ENCODE peak calls at places on chromosome 11, in nine cellular contexts. S is D341Med, Q is HFF-Myc, R is OCI-LY7, E is HCT116, J is A172, I is midbrain, Z is DMS79 treated with DMSO at 0.1 percent for 48 hours, G is ACHN. F is an unnamed sample.

GRCh38 chr11:68843052-68843561 is 1.4 kb upstream of the CPT1A start:
- DNase-seq in J (no peak), S (no peak), E (no peak), G (no peak), I (no peak), Q (no peak), R (no peak), Z (peak), F (no peak)

GRCh38 chr11:66336234-66337102 is at the start of gene RIN1:
- DNase-seq in E (peak), G (peak), R (peak), Q (peak), Z (peak), I (peak), S (peak), J (peak), F (no peak)

GRCh38 chr11:128694618-128695481 is 978 bp downstream of the FLI1 start:
- DNase-seq in Q (no peak), S (no peak), Z (no peak), J (no peak), I (no peak), G (no peak), E (no peak), R (peak), F (no peak)

GRCh38 chr11:35174666-35175065 is 35.7 kb downstream of the CD44 start:
- DNase-seq in R (no peak), G (no peak), E (no peak), Q (no peak), J (peak), Z (no peak), I (no peak), S (no peak), F (no peak)

GRCh38 chr11:20253796-20254195 is 93.5 kb upstream of the DBX1 start:
- DNase-seq in Z (no peak), Q (no peak), G (no peak), I (no peak), E (no peak), S (no peak), J (no peak), R (no peak), F (no peak)

GRCh38 chr11:7563269-7563668 is 49.5 kb downstream of the PPFIBP2 start:
- DNase-seq in G (no peak), I (no peak), E (no peak), R (no peak), Z (no peak), S (no peak), J (no peak), Q (no peak), F (no peak)

GRCh38 chr11:69144719-69145365 is 10.9 kb upstream of the SMIM38 start:
- DNase-seq in E (no peak), R (no peak), G (no peak), S (no peak), Q (no peak), J (no peak), I (no peak), Z (no peak), F (no peak)

GRCh38 chr11:128941573-128942271 is 949 bp downstream of the TP53AIP1 start:
- DNase-seq in Q (no peak), G (no peak), I (no peak), R (no peak), J (no peak), S (no peak), Z (no peak), E (no peak), F (no peak)

GRCh38 chr11:31959711-31960110 is 131.2 kb upstream of the RCN1 start:
- DNase-seq in E (no peak), Q (no peak), J (peak), G (no peak), Z (no peak), S (no peak), I (no peak), R (no peak), F (no peak)

GRCh38 chr11:76167590-76167989 is 38.7 kb downstream of the WNT11 start:
- DNase-seq in I (no peak), J (no peak), Z (no peak), G (no peak), S (no peak), R (no peak), Q (no peak), E (no peak), F (no peak)

GRCh38 chr11:7638710-7639642 is 34.3 kb downstream of the CYB5R2 start:
- DNase-seq in R (peak), S (no peak), J (no peak), Q (no peak), E (no peak), G (no peak), Z (no peak), I (no peak), F (no peak)

GRCh38 chr11:111723595-111723994 is 42.6 kb downstream of the PPP2R1B start:
- DNase-seq in J (no peak), Q (no peak), R (no peak), E (no peak), Z (no peak), I (no peak), G (no peak), S (no peak), F (no peak)

GRCh38 chr11:36346562-36347383 is 50.7 kb downstream of the PRR5L start:
- DNase-seq in R (no peak), Z (no peak), I (no peak), Q (no peak), G (no peak), S (no peak), J (no peak), E (no peak), F (no peak)

GRCh38 chr11:96339704-96340554 is 3.1 kb downstream of the MAML2 start:
- DNase-seq in E (no peak), S (no peak), Q (no peak), R (no peak), J (no peak), Z (no peak), I (peak), G (no peak), F (no peak)

GRCh38 chr11:101211407-101211975 is 81.9 kb upstream of the PGR start:
- DNase-seq in R (peak), S (no peak), Z (no peak), Q (no peak), E (no peak), J (no peak), G (no peak), I (no peak), F (no peak)

GRCh38 chr11:73950869-73951710 is at the start of gene DNAJB13:
- DNase-seq in I (no peak), Z (peak), R (peak), G (peak), E (peak), J (peak), S (peak), Q (no peak), F (no peak)

GRCh38 chr11:36034572-36035331 is 90.9 kb downstream of the LDLRAD3 start:
- DNase-seq in I (no peak), G (peak), J (peak), R (no peak), E (no peak), Z (no peak), Q (peak), S (no peak), F (no peak)

GRCh38 chr11:43833657-43834073 is 47.0 kb upstream of the ALKBH3 start:
- DNase-seq in E (no peak), Z (no peak), I (no peak), S (no peak), Q (no peak), G (no peak), J (no peak), R (no peak), F (no peak)

GRCh38 chr11:69911310-69912160 is 92.3 kb upstream of the FGF3 start:
- DNase-seq in R (no peak), S (no peak), I (no peak), Z (no peak), J (no peak), E (no peak), Q (no peak), G (no peak), F (no peak)

GRCh38 chr11:116513278-116513823 is 259.4 kb downstream of the BUD13 start:
- DNase-seq in S (no peak), R (no peak), J (no peak), G (no peak), Z (no peak), I (no peak), E (no peak), Q (no peak), F (no peak)

GRCh38 chr11:57567210-57567511 is 311 bp downstream of the UBE2L6 start:
- DNase-seq in I (peak), S (no peak), R (peak), J (peak), G (peak), E (no peak), Z (peak), Q (no peak), F (no peak)

GRCh38 chr11:36089920-36090319 is 146.1 kb downstream of the LDLRAD3 start:
- DNase-seq in Q (no peak), G (no peak), E (no peak), J (no peak), I (no peak), R (no peak), Z (no peak), S (no peak), F (no peak)

GRCh38 chr11:95653099-95653498 is 136.5 kb downstream of the FAM76B start:
- DNase-seq in R (no peak), I (no peak), Q (no peak), J (no peak), Z (no peak), S (no peak), E (no peak), G (no peak), F (no peak)

GRCh38 chr11:1297576-1298473 is 11.6 kb downstream of the TOLLIP start:
- DNase-seq in S (no peak), R (no peak), E (no peak), J (no peak), G (no peak), I (no peak), Q (no peak), Z (no peak), F (no peak)

GRCh38 chr11:31387379-31387778 is 17.7 kb downstream of the DNAJC24 start:
- DNase-seq in R (no peak), E (no peak), G (no peak), I (no peak), Z (no peak), S (no peak), J (no peak), Q (no peak), F (no peak)

GRCh38 chr11:126362879-126363655 is 7.6 kb downstream of the ST3GAL4 start:
- DNase-seq in I (no peak), E (no peak), Z (no peak), Q (no peak), J (no peak), S (no peak), G (no peak), R (no peak), F (no peak)